ENCODE peak calls at places on chromosomes 12 and 14, in nine cellular contexts. Z is tibial artery, V is H1, G is fibroblast of pulmonary artery, O is endothelial cell of umbilical vein, P is GM12865, J is RWPE1, Q is PC-9, M is left ventricle myocardium inferior. R is an unnamed sample.

GRCh38 chr12:6958609-6959375 is 7.6 kb downstream of the PTPN6 start:
- DNase-seq in Z (peak; percentile 62), V (no peak), G (no peak), O (no peak), P (peak; percentile 94), J (no peak), Q (no peak), M (peak; percentile 29), R (no peak)

GRCh38 chr14:20998674-20999366 is at the start of gene SLC39A2:
- DNase-seq in Z (peak; percentile 79), V (peak; percentile 60), G (peak; percentile 69), O (no peak), P (no peak), J (peak; percentile 42), Q (peak; percentile 64), M (peak; percentile 37), R (peak; percentile 73)

GRCh38 chr14:87615822-87616679 is 376.9 kb downstream of the GALC start:
- DNase-seq in Z (no peak), V (peak; percentile 83), G (peak; percentile 45), O (no peak), P (peak; percentile 57), J (peak; percentile 60), Q (no peak), M (peak; percentile 21), R (no peak)

GRCh38 chr14:50353126-50353525 is 41.0 kb downstream of the DMAC2L start:
- DNase-seq in Z (no peak), V (no peak), G (no peak), O (no peak), P (no peak), J (no peak), Q (no peak), M (no peak), R (no peak)

GRCh38 chr12:15268927-15269552 is 47.8 kb upstream of the RERG start:
- DNase-seq in Z (no peak), V (no peak), G (peak; percentile 79), O (peak; percentile 61), P (peak; percentile 71), J (peak; percentile 59), Q (peak; percentile 63), M (peak; percentile 14), R (peak; percentile 75)

GRCh38 chr12:49646871-49647270 is 23.5 kb downstream of the PRPF40B start:
- DNase-seq in Z (no peak), V (no peak), G (no peak), O (no peak), P (no peak), J (no peak), Q (no peak), M (no peak), R (no peak)

GRCh38 chr12:90099288-90099687 is 390.6 kb upstream of the ATP2B1 start:
- DNase-seq in Z (no peak), V (no peak), G (peak; percentile 12), O (peak; percentile 31), P (no peak), J (no peak), Q (peak; percentile 69), M (no peak), R (peak; percentile 24)

GRCh38 chr14:90406384-90406798 is 9.6 kb downstream of the CALM1 start:
- DNase-seq in Z (no peak), V (no peak), G (no peak), O (no peak), P (no peak), J (no peak), Q (no peak), M (no peak), R (no peak)

GRCh38 chr14:52013984-52014600 is 24.7 kb downstream of the RTRAF start:
- DNase-seq in Z (no peak), V (peak; percentile 74), G (no peak), O (no peak), P (no peak), J (no peak), Q (no peak), M (peak; percentile 48), R (no peak)

GRCh38 chr14:94041551-94042346 is 15.6 kb downstream of the OTUB2 start:
- DNase-seq in Z (no peak), V (no peak), G (peak; percentile 74), O (no peak), P (no peak), J (no peak), Q (no peak), M (peak; percentile 64), R (peak; percentile 90)

GRCh38 chr12:128797119-128798118 is 26.3 kb downstream of the SLC15A4 start:
- DNase-seq in Z (no peak), V (no peak), G (peak; percentile 86), O (peak; percentile 67), P (no peak), J (peak; percentile 15), Q (no peak), M (no peak), R (peak; percentile 68)

GRCh38 chr12:64696065-64696741 is 63.0 kb downstream of the GNS start:
- DNase-seq in Z (no peak), V (no peak), G (peak; percentile 66), O (peak; percentile 62), P (no peak), J (peak; percentile 36), Q (peak; percentile 37), M (no peak), R (peak; percentile 25)

GRCh38 chr12:95304673-95305198 is 87.1 kb downstream of the VEZT start:
- DNase-seq in Z (no peak), V (no peak), G (peak; percentile 48), O (no peak), P (no peak), J (no peak), Q (no peak), M (no peak), R (peak; percentile 8)

GRCh38 chr12:25958254-25959068 is at the start of gene RASSF8:
- DNase-seq in Z (peak; percentile 85), V (peak; percentile 79), G (peak; percentile 79), O (peak; percentile 74), P (peak; percentile 54), J (peak; percentile 63), Q (peak; percentile 35), M (peak; percentile 77), R (peak; percentile 48)

GRCh38 chr12:112096667-112097066 is 11.9 kb downstream of the NAA25 start:
- DNase-seq in Z (no peak), V (no peak), G (peak; percentile 35), O (peak; percentile 57), P (peak; percentile 27), J (peak; percentile 81), Q (peak; percentile 92), M (no peak), R (peak; percentile 76)

GRCh38 chr14:67416810-67417209 is 4.8 kb upstream of the PLEK2 start:
- DNase-seq in Z (no peak), V (no peak), G (no peak), O (no peak), P (no peak), J (no peak), Q (no peak), M (no peak), R (no peak)

GRCh38 chr12:1435456-1435855 is 158.9 kb downstream of the FBXL14 start:
- DNase-seq in Z (no peak), V (no peak), G (peak; percentile 8), O (peak; percentile 40), P (no peak), J (no peak), Q (no peak), M (no peak), R (no peak)

GRCh38 chr14:61663312-61663974 is 31.9 kb upstream of the HIF1A start:
- DNase-seq in Z (no peak), V (no peak), G (no peak), O (no peak), P (peak; percentile 80), J (no peak), Q (no peak), M (no peak), R (no peak)

GRCh38 chr12:88577537-88577936 is 2.7 kb downstream of the KITLG start:
- DNase-seq in Z (no peak), V (no peak), G (no peak), O (peak; percentile 31), P (no peak), J (peak; percentile 45), Q (no peak), M (no peak), R (peak; percentile 37)
- TF ChIP-seq CTCF in Z (no peak), V (no peak), G (no peak), O (no peak), P (no peak), J (peak; percentile 26), Q (no peak), M (peak; percentile 28), R (peak; percentile 67)

DNA sequence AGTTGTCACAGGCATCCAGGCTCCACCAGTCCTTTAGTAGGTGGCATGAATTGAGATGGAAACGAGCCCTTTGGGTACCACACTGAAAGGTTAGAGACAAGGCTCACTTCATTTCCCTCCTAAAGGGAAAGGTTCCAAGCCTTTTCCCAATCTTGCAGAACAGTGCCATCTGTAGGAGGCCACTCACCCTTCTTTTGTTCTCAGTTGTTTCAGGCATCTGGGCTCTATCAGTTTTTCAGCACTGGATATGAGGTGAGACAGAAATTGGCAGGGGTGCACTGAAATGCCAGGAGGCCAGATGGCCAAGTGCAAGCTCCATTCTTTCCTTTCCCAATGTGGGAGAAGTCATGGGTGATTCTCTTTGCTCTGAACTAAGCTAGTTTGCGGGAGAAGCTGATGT is 15.2 kb downstream of the FBXO33 start:
- DNase-seq in Z (no peak), V (no peak), G (peak; percentile 40), O (peak; percentile 7), P (no peak), J (no peak), Q (no peak), M (no peak), R (peak; percentile 13)
- TF ChIP-seq CTCF in Z (no peak), V (peak; percentile 36), G (peak; percentile 34), O (peak; percentile 42), P (no peak), J (no peak), Q (peak; percentile 50), M (peak; percentile 56), R (peak; percentile 73)

GRCh38 chr12:122064034-122064777 is 14.3 kb upstream of the MLXIP start:
- DNase-seq in Z (peak; percentile 85), V (peak; percentile 87), G (peak; percentile 98), O (peak; percentile 95), P (peak; percentile 61), J (peak; percentile 77), Q (peak; percentile 95), M (peak; percentile 90), R (peak; percentile 66)
- TF ChIP-seq CTCF in Z (no peak), V (peak; percentile 47), G (peak; percentile 63), O (peak; percentile 57), P (peak; percentile 18), J (no peak), Q (peak; percentile 61), M (peak; percentile 48), R (peak; percentile 58)

GRCh38 chr12:127360580-127360979 is 906.4 kb upstream of the TMEM132C start:
- DNase-seq in Z (no peak), V (no peak), G (no peak), O (no peak), P (no peak), J (no peak), Q (no peak), M (no peak), R (no peak)

GRCh38 chr12:127362121-127362520 is 904.8 kb upstream of the TMEM132C start:
- DNase-seq in Z (no peak), V (no peak), G (no peak), O (no peak), P (no peak), J (no peak), Q (no peak), M (no peak), R (no peak)

DNA sequence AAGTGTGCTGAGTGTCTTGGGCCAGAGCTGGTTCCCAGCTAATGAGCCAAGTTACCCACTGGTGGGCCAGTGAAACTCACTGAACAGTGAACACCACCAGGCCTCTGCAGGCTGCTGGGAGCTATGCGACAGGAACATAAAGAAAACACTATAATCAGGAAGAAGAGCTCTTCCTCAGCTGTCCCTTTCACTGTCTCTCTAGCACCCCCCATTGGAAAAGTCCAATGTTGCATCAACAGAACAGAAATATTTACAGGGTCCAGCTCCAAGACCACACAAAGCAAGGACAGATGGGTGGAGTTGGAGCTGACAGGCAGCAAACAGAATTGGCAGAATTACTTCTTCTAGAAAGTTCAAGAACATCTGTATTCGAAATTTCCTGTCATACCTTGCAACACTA is 903.6 kb upstream of the TMEM132C start:
- DNase-seq in Z (no peak), V (peak; percentile 60), G (no peak), O (no peak), P (peak; percentile 20), J (no peak), Q (no peak), M (no peak), R (peak; percentile 6)
- TF ChIP-seq CTCF in Z (no peak), V (peak; percentile 65), G (peak; percentile 19), O (no peak), P (peak; percentile 35), J (no peak), Q (peak; percentile 42), M (no peak), R (peak; percentile 74)